ENCODE peak calls at places on chromosomes 13 and 19, in four cellular contexts. One of them, this sample, is unnamed.

GRCh38 chr19:38277969-38278680 is 13.8 kb downstream of the SPINT2 start:
- DNase-seq in neural progenitor cell: no peak
- DNase-seq in H4: no peak
- DNase-seq in T-helper 2 cell: no peak
- DNase-seq in this sample: no peak

GRCh38 chr19:49763230-49763629 is at the start of gene TSKS:
- DNase-seq in neural progenitor cell: no peak
- DNase-seq in H4: no peak
- DNase-seq in T-helper 2 cell: no peak
- DNase-seq in this sample: no peak

GRCh38 chr19:8629184-8629583 is 1.2 kb upstream of the NFILZ start:
- DNase-seq in neural progenitor cell: no peak
- DNase-seq in H4: no peak
- DNase-seq in T-helper 2 cell: no peak
- DNase-seq in this sample: no peak

GRCh38 chr19:6519289-6519688 is 11.5 kb upstream of the TNFSF9 start:
- DNase-seq in neural progenitor cell: no peak
- DNase-seq in H4: no peak
- DNase-seq in T-helper 2 cell: no peak
- DNase-seq in this sample: no peak

GRCh38 chr19:21901861-21902260 is 65.9 kb upstream of the ZNF43 start:
- DNase-seq in neural progenitor cell: no peak
- DNase-seq in H4: no peak
- DNase-seq in T-helper 2 cell: no peak
- DNase-seq in this sample: no peak

GRCh38 chr19:18879579-18880373 is 16.2 kb downstream of the CERS1 start:
- DNase-seq in neural progenitor cell: peak
- DNase-seq in H4: no peak
- DNase-seq in T-helper 2 cell: no peak
- DNase-seq in this sample: peak

GRCh38 chr13:51315658-51316057 is 23.8 kb upstream of the SERPINE3 start:
- DNase-seq in neural progenitor cell: peak
- DNase-seq in H4: no peak
- DNase-seq in T-helper 2 cell: no peak
- DNase-seq in this sample: no peak

GRCh38 chr19:5952193-5953033 is 25.5 kb downstream of the RANBP3 start:
- DNase-seq in neural progenitor cell: no peak
- DNase-seq in H4: no peak
- DNase-seq in T-helper 2 cell: no peak
- DNase-seq in this sample: no peak

GRCh38 chr19:16295071-16295470 is 29.6 kb upstream of the KLF2 start:
- DNase-seq in neural progenitor cell: no peak
- DNase-seq in H4: no peak
- DNase-seq in T-helper 2 cell: no peak
- DNase-seq in this sample: no peak

GRCh38 chr19:42132851-42133528 is 744 bp upstream of the POU2F2 start:
- DNase-seq in neural progenitor cell: peak
- DNase-seq in H4: no peak
- DNase-seq in T-helper 2 cell: peak
- DNase-seq in this sample: peak

GRCh38 chr13:106762711-106763110 is 194.8 kb upstream of the ARGLU1 start:
- DNase-seq in neural progenitor cell: no peak
- DNase-seq in H4: no peak
- DNase-seq in T-helper 2 cell: no peak
- DNase-seq in this sample: no peak

GRCh38 chr19:40612831-40613668 is 11.9 kb downstream of the LTBP4 start:
- DNase-seq in neural progenitor cell: peak
- DNase-seq in H4: no peak
- DNase-seq in T-helper 2 cell: no peak
- DNase-seq in this sample: no peak

GRCh38 chr19:14670408-14670807 is 4.2 kb downstream of the ADGRE3 start:
- DNase-seq in neural progenitor cell: no peak
- DNase-seq in H4: no peak
- DNase-seq in T-helper 2 cell: no peak
- DNase-seq in this sample: no peak

GRCh38 chr13:24249586-24249985 is 59.8 kb upstream of the C1QTNF9 start:
- DNase-seq in neural progenitor cell: no peak
- DNase-seq in H4: no peak
- DNase-seq in T-helper 2 cell: no peak
- DNase-seq in this sample: no peak

GRCh38 chr13:44125943-44126469 is 246.3 kb downstream of the LACC1 start:
- DNase-seq in neural progenitor cell: no peak
- DNase-seq in H4: no peak
- DNase-seq in T-helper 2 cell: no peak
- DNase-seq in this sample: no peak

GRCh38 chr19:11168568-11168967 is 13.0 kb upstream of the SPC24 start:
- DNase-seq in neural progenitor cell: no peak
- DNase-seq in H4: peak
- DNase-seq in T-helper 2 cell: no peak
- DNase-seq in this sample: no peak

GRCh38 chr19:9939301-9939913 is 3.1 kb upstream of the OLFM2 start:
- DNase-seq in neural progenitor cell: peak
- DNase-seq in H4: no peak
- DNase-seq in T-helper 2 cell: no peak
- DNase-seq in this sample: no peak

GRCh38 chr13:111557921-111558699 is 237.7 kb downstream of the TEX29 start:
- DNase-seq in neural progenitor cell: no peak
- DNase-seq in H4: no peak
- DNase-seq in T-helper 2 cell: no peak
- DNase-seq in this sample: no peak

GRCh38 chr19:39941151-39941550 is 6.7 kb upstream of the FCGBP start:
- DNase-seq in neural progenitor cell: no peak
- DNase-seq in H4: no peak
- DNase-seq in T-helper 2 cell: peak
- DNase-seq in this sample: no peak

GRCh38 chr13:40408602-40409001 is 257.8 kb downstream of the FOXO1 start:
- DNase-seq in neural progenitor cell: no peak
- DNase-seq in H4: no peak
- DNase-seq in T-helper 2 cell: no peak
- DNase-seq in this sample: peak

GRCh38 chr19:14066139-14066538 is 4.3 kb upstream of the PALM3 start:
- DNase-seq in neural progenitor cell: no peak
- DNase-seq in H4: no peak
- DNase-seq in T-helper 2 cell: no peak
- DNase-seq in this sample: no peak